ENCODE peak calls at places on chromosomes 3 and 15, in four cellular contexts. M, H, D and Q are unnamed samples.

GRCh38 chr3:141094851-141095545 is 43.9 kb downstream of the SPSB4 start:
- DNase-seq in M (no peak), D (peak; percentile 28), H (no peak), Q (no peak)

GRCh38 chr15:68572921-68573320 is 5.9 kb upstream of the CORO2B start:
- DNase-seq in D (no peak), H (no peak), M (no peak), Q (no peak)

GRCh38 chr15:71237456-71238188 is 122.4 kb downstream of the THSD4 start:
- DNase-seq in D (peak; percentile 20), M (peak; percentile 98), H (no peak), Q (no peak)

GRCh38 chr3:12901631-12902045 is 60.3 kb upstream of the RPL32 start:
- DNase-seq in M (no peak), D (no peak), H (no peak), Q (no peak)

GRCh38 chr3:98778852-98779379 is 15.8 kb downstream of the ST3GAL6 start:
- DNase-seq in D (no peak), H (no peak), M (peak; percentile 97), Q (no peak)

GRCh38 chr3:5376761-5377160 is 189.3 kb downstream of the EDEM1 start:
- DNase-seq in H (no peak), D (no peak), M (no peak), Q (no peak)

GRCh38 chr3:96491023-96491422 is 323.4 kb upstream of the EPHA6 start:
- DNase-seq in D (no peak), H (no peak), M (no peak), Q (no peak)

GRCh38 chr15:52107238-52107637 is 5.3 kb downstream of the BCL2L10 start:
- DNase-seq in M (no peak), D (no peak), H (no peak), Q (no peak)

GRCh38 chr3:26962419-26963355 is 340.1 kb downstream of the LRRC3B start:
- DNase-seq in D (no peak), M (peak; percentile 40), H (no peak), Q (no peak)

GRCh38 chr3:2535206-2535605 is 436.5 kb downstream of the CNTN4 start:
- DNase-seq in H (no peak), D (no peak), M (no peak), Q (no peak)